ENCODE peak calls at places on chromosomes 13 and 19, in six cellular contexts. Q is thoracic aorta, F is foreskin fibroblast, H is tibial artery, B is AG04450, Y is dorsolateral prefrontal cortex. W is an unnamed sample.

GRCh38 chr13:49683489-49683888 is 7.8 kb downstream of the EBPL start:
- DNase-seq in F (no peak), Q (no peak), B (no peak), Y (no peak), H (no peak), W (no peak)

GRCh38 chr19:51078731-51079130 is 4.0 kb downstream of the KLK14 start:
- DNase-seq in Q (no peak), B (no peak), Y (no peak), F (no peak), H (no peak), W (no peak)

GRCh38 chr19:38032951-38033350 is 125.9 kb downstream of the SIPA1L3 start:
- DNase-seq in H (no peak), F (no peak), B (no peak), Q (no peak), Y (no peak), W (no peak)

GRCh38 chr13:31174018-31174417 is 12.3 kb upstream of the HSPH1 start:
- DNase-seq in Y (no peak), H (no peak), F (no peak), B (peak; percentile 51), Q (no peak), W (no peak)

GRCh38 chr13:99959127-99959529 is 12.4 kb downstream of the ZIC5 start:
- DNase-seq in B (no peak), Q (no peak), Y (no peak), F (no peak), H (no peak), W (no peak)

GRCh38 chr13:51451134-51451466 is 1.7 kb downstream of the INTS6 start:
- DNase-seq in Y (no peak), F (no peak), H (no peak), B (no peak), Q (no peak), W (no peak)

GRCh38 chr13:101341464-101341863 is 74.8 kb downstream of the NALCN start:
- DNase-seq in Q (no peak), Y (no peak), H (no peak), B (no peak), F (peak; percentile 55), W (no peak)

GRCh38 chr13:92681239-92681638 is 545.4 kb upstream of the GPC6 start:
- DNase-seq in F (no peak), Y (no peak), Q (no peak), H (no peak), B (no peak), W (no peak)

GRCh38 chr19:10780368-10780767 is 55.6 kb downstream of the TMED1 start:
- DNase-seq in Q (no peak), F (peak; percentile 37), B (no peak), H (peak; percentile 75), Y (no peak), W (peak; percentile 67)

GRCh38 chr19:4064551-4065260 is 2.0 kb downstream of the ZBTB7A start:
- DNase-seq in B (no peak), Q (no peak), F (peak; percentile 62), Y (peak; percentile 73), H (peak; percentile 70), W (no peak)

GRCh38 chr19:50952890-50953289 is at the start of gene KLK5:
- DNase-seq in H (no peak), F (no peak), B (no peak), Y (no peak), Q (no peak), W (no peak)

GRCh38 chr13:73039201-73040108 is 19.4 kb upstream of the KLF5 start:
- DNase-seq in B (no peak), Q (no peak), Y (no peak), H (no peak), F (no peak), W (no peak)

GRCh38 chr19:50779504-50780457 is 9.5 kb downstream of the GPR32 start:
- DNase-seq in Q (no peak), Y (no peak), H (no peak), F (no peak), B (no peak), W (no peak)

GRCh38 chr13:97948041-97948440 is 5.4 kb upstream of the IPO5 start:
- DNase-seq in H (no peak), Q (no peak), B (no peak), F (peak; percentile 70), Y (no peak), W (no peak)

GRCh38 chr19:52889931-52890330 is 7.5 kb downstream of the ZNF320 start:
- DNase-seq in Q (no peak), B (no peak), H (no peak), F (no peak), Y (no peak), W (no peak)

GRCh38 chr13:44140146-44140545 is 233.5 kb upstream of the SERP2 start:
- DNase-seq in Q (no peak), B (no peak), H (no peak), Y (no peak), F (no peak), W (no peak)

GRCh38 chr13:32234914-32235313 is 80.2 kb downstream of the ZAR1L start:
- DNase-seq in Y (no peak), F (no peak), H (no peak), Q (no peak), B (no peak), W (no peak)

GRCh38 chr19:1673645-1674292 is 21.4 kb upstream of the TCF3 start:
- DNase-seq in H (no peak), F (no peak), B (no peak), Y (no peak), Q (no peak), W (no peak)

GRCh38 chr19:4633140-4633967 is 6.0 kb upstream of the TNFAIP8L1 start:
- DNase-seq in B (peak; percentile 57), Q (no peak), F (peak; percentile 82), H (peak; percentile 42), Y (peak; percentile 64), W (peak; percentile 68)

GRCh38 chr19:48673436-48674100 is 751 bp upstream of the NTN5 start:
- DNase-seq in F (no peak), H (no peak), Y (no peak), Q (no peak), B (no peak), W (no peak)

GRCh38 chr19:41409288-41409687 is 11.7 kb downstream of the BCKDHA start:
- DNase-seq in H (no peak), Y (no peak), Q (no peak), F (peak; percentile 21), B (no peak), W (no peak)

GRCh38 chr13:111080642-111081041 is 34.5 kb upstream of the ARHGEF7 start:
- DNase-seq in Y (no peak), F (no peak), B (no peak), H (no peak), Q (no peak), W (no peak)

GRCh38 chr19:4120531-4120930 is 3.4 kb downstream of the MAP2K2 start:
- DNase-seq in Q (no peak), B (no peak), H (no peak), Y (no peak), F (peak; percentile 68), W (no peak)

GRCh38 chr19:52689804-52690394 is 44.9 kb downstream of the ZNF611 start:
- DNase-seq in F (peak; percentile 45), B (no peak), Q (peak; percentile 4), H (peak; percentile 46), Y (peak; percentile 69), W (no peak)

GRCh38 chr19:752652-753517 is 2.0 kb downstream of the MISP start:
- DNase-seq in Q (no peak), H (peak; percentile 39), Y (no peak), B (peak; percentile 69), F (peak; percentile 92), W (peak; percentile 73)

GRCh38 chr13:90553167-90553566 is 794.3 kb upstream of the MIR17HG start:
- DNase-seq in Y (no peak), H (no peak), F (no peak), B (no peak), Q (no peak), W (no peak)

GRCh38 chr19:8615813-8616596 is 5.5 kb upstream of the ADAMTS10 start:
- DNase-seq in Q (no peak), Y (no peak), H (peak; percentile 63), F (peak; percentile 57), B (no peak), W (no peak)
- H3K4me3 ChIP-seq in Q (no peak overlapping the region), Y (no peak overlapping the region), H (no peak overlapping the region), F (no peak overlapping the region), B (no peak overlapping the region), W (no peak overlapping the region)

GRCh38 chr19:44164327-44164672 is 600 bp upstream of the ZNF226 start:
- DNase-seq in B (no peak), H (no peak), Y (no peak), F (no peak), Q (no peak), W (no peak)
- H3K4me3 ChIP-seq in B (peak overlapping the region; percentile 20), H (peak overlapping the region; percentile 75), Y (peak overlapping the region; percentile 79), F (peak overlapping the region; percentile 75), Q (peak overlapping the region; percentile 96), W (peak overlapping the region; percentile 95)

DNA sequence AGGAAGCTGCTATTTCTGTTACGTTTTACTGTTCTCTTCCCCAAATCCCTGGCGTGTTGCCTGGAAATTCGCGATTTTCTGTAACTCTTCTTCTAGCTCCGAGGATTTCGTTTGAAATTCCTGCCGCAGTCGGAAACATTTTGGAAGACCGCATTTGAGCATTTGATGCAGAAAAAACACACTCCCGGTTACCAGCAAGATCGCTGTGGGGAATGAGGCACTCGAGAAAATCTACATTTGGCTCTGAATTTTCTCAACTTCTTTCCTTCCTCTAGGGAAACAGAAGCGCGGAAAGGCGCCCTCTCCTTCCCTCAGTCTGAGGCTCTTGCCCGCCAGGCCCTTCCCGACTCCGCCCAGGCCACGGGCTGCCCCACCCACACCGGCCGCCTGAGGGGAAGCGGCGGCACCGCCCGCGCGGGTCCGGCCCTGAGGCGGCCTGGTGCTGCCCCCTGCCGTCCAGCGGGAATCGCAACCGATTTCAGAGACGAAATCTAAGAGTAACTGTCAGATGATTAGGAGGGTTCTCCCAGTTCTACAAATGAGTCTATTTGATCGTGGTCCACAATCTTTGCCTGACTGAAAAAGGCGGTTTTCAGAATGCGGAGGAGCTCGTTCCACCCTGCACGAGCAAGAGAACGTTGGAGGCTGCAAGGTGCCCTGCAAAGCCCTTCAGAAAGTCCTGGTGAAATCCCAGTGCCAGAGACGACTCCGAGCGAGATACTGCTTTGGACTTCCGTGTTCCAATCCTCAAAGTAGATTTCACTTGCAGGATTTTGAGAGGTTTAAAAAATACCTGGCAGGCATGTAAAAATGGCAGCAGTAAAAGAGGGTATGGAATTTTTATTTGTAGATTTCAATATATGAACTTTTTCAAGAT is 18.4 kb upstream of the TUBGCP3 start:
- DNase-seq in Q (peak; percentile 68), H (peak; percentile 90), B (peak; percentile 57), Y (peak; percentile 94), F (peak; percentile 97), W (peak; percentile 54)
- H3K4me3 ChIP-seq in Q (peak overlapping the region; percentile 70), H (peak overlapping the region; percentile 55), B (peak overlapping the region; percentile 66), Y (peak overlapping the region; percentile 56), F (peak overlapping the region; percentile 79), W (peak overlapping the region; percentile 58)

DNA sequence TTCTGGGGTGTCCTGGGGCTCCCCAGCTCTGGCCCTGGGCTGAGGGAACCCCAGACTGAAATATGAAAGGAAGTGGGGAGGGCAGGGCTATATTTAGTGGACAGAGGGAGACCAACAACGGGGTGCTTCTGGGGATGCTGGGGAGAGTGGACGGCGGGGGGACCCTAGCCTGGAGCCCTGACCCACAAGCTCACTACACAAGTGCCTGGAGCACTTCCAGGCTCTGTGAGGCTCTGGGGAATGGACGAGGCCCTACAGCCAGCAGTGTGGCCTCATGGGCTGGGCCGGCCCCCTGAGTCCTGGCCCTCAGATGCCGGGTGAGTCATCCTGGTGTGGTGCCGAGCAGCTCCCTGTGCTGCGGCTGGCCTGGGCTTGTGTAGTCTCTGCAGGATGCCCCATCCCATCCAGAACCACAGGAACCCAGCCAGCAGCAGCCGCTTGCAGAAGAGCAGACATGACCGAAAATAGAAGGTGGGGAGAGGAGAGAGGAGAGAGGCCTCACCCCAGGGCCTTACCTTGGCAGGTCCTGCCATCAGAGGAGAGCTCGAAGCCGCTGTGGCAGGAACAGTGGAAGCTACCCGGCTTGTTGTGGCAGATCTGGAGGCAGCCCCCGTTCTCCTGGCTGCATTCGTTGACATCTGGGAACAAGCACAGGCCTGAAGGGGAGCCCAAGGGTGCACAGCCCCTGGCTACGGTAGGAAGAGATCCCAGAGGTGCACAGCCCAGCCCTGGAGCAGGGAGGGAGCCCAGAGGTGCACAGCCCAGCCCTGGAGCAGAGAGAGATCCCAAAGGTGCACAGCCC is 26.1 kb downstream of the GAS6 start:
- DNase-seq in Q (peak; percentile 93), H (peak; percentile 96), B (peak; percentile 97), Y (peak; percentile 95), F (peak; percentile 100), W (peak; percentile 97)
- H3K4me3 ChIP-seq in Q (peak overlapping the region; percentile 50), H (peak overlapping the region; percentile 19), B (peak overlapping the region; percentile 63), Y (no peak overlapping the region), F (peak overlapping the region; percentile 47), W (peak overlapping the region; percentile 57)